ENCODE peak calls at places on chromosomes 12 and 14, in eight cellular contexts. R is tibial artery, O is lung, E is fibroblast of the aortic adventitia, X is heart right ventricle, Y is tibial nerve, Z is cardiac fibroblast, L is uterus. J is an unnamed sample.

GRCh38 chr12:113359939-113360748 is 1.8 kb downstream of the PLBD2 start:
- DNase-seq in R (no peak), O (no peak), E (peak; percentile 3), X (no peak), Y (no peak), Z (peak; percentile 21), L (peak; percentile 23), J (no peak)

GRCh38 chr14:45249847-45250575 is 3.0 kb downstream of the MIS18BP1 start:
- DNase-seq in R (no peak), O (no peak), E (peak; percentile 64), X (no peak), Y (no peak), Z (peak; percentile 81), L (peak; percentile 25), J (peak; percentile 71)

GRCh38 chr12:11978985-11979384 is 91.8 kb upstream of the BCL2L14 start:
- DNase-seq in R (no peak), O (no peak), E (no peak), X (no peak), Y (no peak), Z (peak; percentile 50), L (no peak), J (peak; percentile 21)

GRCh38 chr12:117646595-117646994 is 285.2 kb upstream of the NOS1 start:
- DNase-seq in R (no peak), O (no peak), E (no peak), X (no peak), Y (no peak), Z (no peak), L (no peak), J (no peak)

GRCh38 chr14:88154321-88154720 is 149.4 kb downstream of the GPR65 start:
- DNase-seq in R (no peak), O (peak; percentile 3), E (no peak), X (no peak), Y (no peak), Z (no peak), L (no peak), J (no peak)

GRCh38 chr14:103370087-103370486 is 15.1 kb upstream of the MARK3 start:
- DNase-seq in R (peak; percentile 7), O (no peak), E (no peak), X (no peak), Y (no peak), Z (no peak), L (no peak), J (no peak)

GRCh38 chr12:104011265-104011664 is 38.7 kb downstream of the GLT8D2 start:
- DNase-seq in R (no peak), O (no peak), E (peak; percentile 89), X (no peak), Y (no peak), Z (peak; percentile 97), L (no peak), J (peak; percentile 90)

GRCh38 chr14:100408350-100409015 is 85.3 kb downstream of the SLC25A47 start:
- DNase-seq in R (no peak), O (no peak), E (no peak), X (no peak), Y (no peak), Z (peak; percentile 54), L (no peak), J (peak; percentile 91)

GRCh38 chr12:117875652-117876491 is 92.9 kb downstream of the KSR2 start:
- DNase-seq in R (no peak), O (no peak), E (no peak), X (no peak), Y (no peak), Z (peak; percentile 16), L (no peak), J (peak; percentile 54)

GRCh38 chr12:49750027-49750977 is 8.9 kb downstream of the TMBIM6 start:
- DNase-seq in R (no peak), O (no peak), E (peak; percentile 86), X (no peak), Y (no peak), Z (peak; percentile 89), L (no peak), J (peak; percentile 51)

GRCh38 chr14:99394602-99395001 is 86.1 kb downstream of the SETD3 start:
- DNase-seq in R (no peak), O (no peak), E (no peak), X (no peak), Y (no peak), Z (no peak), L (no peak), J (no peak)

GRCh38 chr12:126726481-126727217 is 1540.3 kb upstream of the TMEM132C start:
- DNase-seq in R (no peak), O (no peak), E (no peak), X (no peak), Y (no peak), Z (no peak), L (no peak), J (no peak)

GRCh38 chr12:29148065-29148957 is 767 bp upstream of the FAR2 start:
- DNase-seq in R (no peak), O (peak; percentile 31), E (peak; percentile 59), X (peak; percentile 52), Y (no peak), Z (peak; percentile 46), L (peak; percentile 15), J (peak; percentile 22)

GRCh38 chr12:77070382-77071294 is 5.3 kb upstream of the E2F7 start:
- DNase-seq in R (no peak), O (no peak), E (no peak), X (no peak), Y (no peak), Z (no peak), L (no peak), J (no peak)

GRCh38 chr12:23949212-23950010 is at the start of gene SOX5:
- DNase-seq in R (peak; percentile 75), O (peak; percentile 39), E (peak; percentile 59), X (peak; percentile 34), Y (peak; percentile 28), Z (peak; percentile 73), L (no peak), J (peak; percentile 75)

GRCh38 chr12:14849664-14850063 is 6.3 kb upstream of the ART4 start:
- DNase-seq in R (no peak), O (no peak), E (peak; percentile 85), X (peak; percentile 23), Y (no peak), Z (peak; percentile 58), L (no peak), J (peak; percentile 70)

GRCh38 chr14:77305696-77306095 is 15.0 kb downstream of the POMT2 start:
- DNase-seq in R (no peak), O (no peak), E (no peak), X (no peak), Y (no peak), Z (no peak), L (no peak), J (no peak)

GRCh38 chr12:49716546-49716945 is 9.3 kb upstream of the FMNL3 start:
- DNase-seq in R (no peak), O (no peak), E (no peak), X (no peak), Y (no peak), Z (no peak), L (no peak), J (no peak)

GRCh38 chr12:116564080-116564479 is 4.9 kb downstream of the MAP1LC3B2 start:
- DNase-seq in R (no peak), O (no peak), E (no peak), X (no peak), Y (no peak), Z (peak; percentile 35), L (no peak), J (no peak)

GRCh38 chr14:78154827-78155226 is 15.3 kb upstream of the NRXN3 start:
- DNase-seq in R (no peak), O (no peak), E (no peak), X (no peak), Y (no peak), Z (no peak), L (no peak), J (no peak)

GRCh38 chr14:95555053-95555452 is 20.2 kb downstream of the GLRX5 start:
- DNase-seq in R (no peak), O (no peak), E (no peak), X (no peak), Y (no peak), Z (no peak), L (no peak), J (no peak)

GRCh38 chr14:52131640-52132320 is 62.9 kb upstream of the NID2 start:
- DNase-seq in R (peak; percentile 80), O (peak; percentile 68), E (peak; percentile 99), X (peak; percentile 96), Y (peak; percentile 28), Z (peak; percentile 99), L (peak; percentile 83), J (peak; percentile 93)

GRCh38 chr12:69130064-69130463 is 109.3 kb upstream of the CPSF6 start:
- DNase-seq in R (no peak), O (no peak), E (no peak), X (no peak), Y (no peak), Z (peak; percentile 35), L (no peak), J (no peak)

GRCh38 chr12:77742631-77743030 is 88.1 kb upstream of the NAV3 start:
- DNase-seq in R (no peak), O (no peak), E (no peak), X (no peak), Y (no peak), Z (no peak), L (no peak), J (no peak)

GRCh38 chr12:106137456-106138278 is 1.1 kb downstream of the NUAK1 start:
- DNase-seq in R (no peak), O (no peak), E (no peak), X (no peak), Y (no peak), Z (no peak), L (no peak), J (no peak)

GRCh38 chr14:69612014-69612758 is 790 bp downstream of the SUSD6 start:
- DNase-seq in R (no peak), O (no peak), E (no peak), X (no peak), Y (no peak), Z (peak; percentile 28), L (peak; percentile 33), J (peak; percentile 29)

GRCh38 chr12:116592116-116592637 is 33.0 kb downstream of the MAP1LC3B2 start:
- DNase-seq in R (peak; percentile 70), O (peak; percentile 72), E (peak; percentile 75), X (no peak), Y (no peak), Z (no peak), L (peak; percentile 74), J (peak; percentile 48)

GRCh38 chr12:5716221-5716620 is 228.8 kb downstream of the ANO2 start:
- DNase-seq in R (no peak), O (no peak), E (no peak), X (peak; percentile 12), Y (no peak), Z (no peak), L (no peak), J (no peak)
- TF ChIP-seq CTCF in R (no peak), O (no peak), E (no peak), X (no peak), Y (no peak), Z (no peak), L (no peak), J (no peak)

GRCh38 chr14:105141486-105142281 is 26.9 kb downstream of the JAG2 start:
- DNase-seq in R (peak; percentile 56), O (no peak), E (no peak), X (no peak), Y (no peak), Z (no peak), L (no peak), J (no peak)
- H3K4me3 ChIP-seq in R (no peak overlapping the region), O (no peak overlapping the region), E (no peak overlapping the region), X (no peak overlapping the region), Y (no peak overlapping the region), Z (no peak overlapping the region), L (no peak overlapping the region), J (no peak overlapping the region)

GRCh38 chr14:54642950-54643695 is 76.2 kb downstream of the SAMD4A start:
- DNase-seq in R (no peak), O (no peak), E (peak; percentile 64), X (no peak), Y (no peak), Z (peak; percentile 48), L (no peak), J (peak; percentile 59)
- TF ChIP-seq CTCF in R (peak; percentile 14), O (no peak), E (peak; percentile 44), X (peak; percentile 36), Y (no peak), Z (peak; percentile 27), L (no peak), J (peak; percentile 26)

GRCh38 chr12:54549774-54550451 is 512 bp downstream of the PDE1B start:
- DNase-seq in R (no peak), O (no peak), E (no peak), X (no peak), Y (no peak), Z (no peak), L (no peak), J (no peak)
- H3K4me3 ChIP-seq in R (peak overlapping the region; percentile 64), O (peak overlapping the region; percentile 15), E (peak overlapping the region; percentile 33), X (peak overlapping the region; percentile 37), Y (peak overlapping the region; percentile 12), Z (peak overlapping the region; percentile 35), L (peak overlapping the region; percentile 28), J (no peak overlapping the region)